ENCODE peak calls at places on chromosomes 13 and 19, in ten cellular contexts. S is stimulated activated CD4-positive, alpha-beta T cell treated with anti-CD3 and anti-CD28 coated beads, Interleukin-1b, Interleukin-23, amount 100 ng/mL, for 1 hour; V is frontal cortex; I is nephron progenitor cell; U is astrocyte; C is hypothalamus; D is activated CD4-positive, CD25-positive, alpha-beta regulatory T cell; A is thoracic aorta; X is iris pigment epithelial cell; K is brain microvascular endothelial cell. Z is an unnamed sample.

GRCh38 chr19:32861596-32861995 is 8.0 kb downstream of the SLC7A9 start:
- DNase-seq in S (no peak), V (no peak), I (no peak), U (no peak), C (no peak), D (no peak), A (no peak), X (no peak), K (no peak), Z (no peak)

GRCh38 chr13:105721056-105721455 is 814.4 kb downstream of the EFNB2 start:
- DNase-seq in S (no peak), V (no peak), I (no peak), U (peak), C (no peak), D (no peak), A (no peak), X (peak), K (peak), Z (no peak)

GRCh38 chr13:71789952-71790351 is 77.1 kb downstream of the DACH1 start:
- DNase-seq in S (no peak), V (no peak), I (no peak), U (no peak), C (no peak), D (no peak), A (no peak), X (peak), K (peak), Z (no peak)

GRCh38 chr13:110407531-110407930 is 100.4 kb downstream of the COL4A2 start:
- DNase-seq in S (no peak), V (no peak), I (no peak), U (no peak), C (no peak), D (no peak), A (no peak), X (no peak), K (no peak), Z (no peak)

GRCh38 chr19:38949580-38950367 is 19.0 kb downstream of the MRPS12 start:
- DNase-seq in S (peak), V (peak), I (peak), U (peak), C (peak), D (peak), A (peak), X (peak), K (peak), Z (peak)

GRCh38 chr19:19429361-19429760 is 23.9 kb downstream of the GATAD2A start:
- DNase-seq in S (no peak), V (no peak), I (no peak), U (no peak), C (no peak), D (no peak), A (no peak), X (no peak), K (no peak), Z (no peak)

GRCh38 chr19:56066152-56067023 is 54.7 kb downstream of the ZNF787 start:
- DNase-seq in S (peak), V (no peak), I (peak), U (no peak), C (peak), D (peak), A (no peak), X (no peak), K (peak), Z (peak)

GRCh38 chr13:98537740-98538139 is 39.2 kb downstream of the STK24 start:
- DNase-seq in S (no peak), V (no peak), I (no peak), U (no peak), C (no peak), D (no peak), A (no peak), X (no peak), K (no peak), Z (no peak)

GRCh38 chr13:78499802-78500201 is 103.5 kb downstream of the POU4F1 start:
- DNase-seq in S (no peak), V (no peak), I (no peak), U (no peak), C (no peak), D (no peak), A (no peak), X (no peak), K (no peak), Z (no peak)

GRCh38 chr13:97018029-97018819 is 23.9 kb upstream of the OXGR1 start:
- DNase-seq in S (no peak), V (no peak), I (peak), U (peak), C (peak), D (no peak), A (no peak), X (peak), K (peak), Z (no peak)

GRCh38 chr13:111621164-111621563 is 300.7 kb downstream of the TEX29 start:
- DNase-seq in S (no peak), V (no peak), I (no peak), U (no peak), C (no peak), D (no peak), A (no peak), X (no peak), K (no peak), Z (no peak)

GRCh38 chr19:8097198-8097597 is 44.6 kb downstream of the CCL25 start:
- DNase-seq in S (no peak), V (no peak), I (no peak), U (no peak), C (no peak), D (no peak), A (no peak), X (no peak), K (no peak), Z (no peak)

GRCh38 chr13:83531022-83531421 is 351.3 kb downstream of the SLITRK1 start:
- DNase-seq in S (no peak), V (no peak), I (no peak), U (no peak), C (no peak), D (no peak), A (no peak), X (no peak), K (no peak), Z (no peak)

GRCh38 chr19:34985249-34986022 is 14.7 kb upstream of the GRAMD1A start:
- DNase-seq in S (no peak), V (no peak), I (no peak), U (peak), C (no peak), D (no peak), A (no peak), X (peak), K (no peak), Z (no peak)

GRCh38 chr19:48064509-48064908 is 20.6 kb upstream of the CABP5 start:
- DNase-seq in S (no peak), V (no peak), I (no peak), U (peak), C (no peak), D (no peak), A (no peak), X (peak), K (peak), Z (no peak)

GRCh38 chr19:12687496-12688196 is at the start of gene GNG14:
- DNase-seq in S (no peak), V (no peak), I (no peak), U (no peak), C (no peak), D (no peak), A (no peak), X (no peak), K (no peak), Z (no peak)

GRCh38 chr19:14432817-14433453 is at the start of gene PKN1:
- DNase-seq in S (no peak), V (peak), I (peak), U (no peak), C (no peak), D (peak), A (no peak), X (no peak), K (no peak), Z (no peak)

GRCh38 chr19:54047626-54048025 is 16.1 kb downstream of the VSTM1 start:
- DNase-seq in S (no peak), V (no peak), I (no peak), U (no peak), C (no peak), D (no peak), A (no peak), X (no peak), K (no peak), Z (no peak)

GRCh38 chr19:7705387-7706187 is 3.7 kb upstream of the FCER2 start:
- DNase-seq in S (peak), V (no peak), I (no peak), U (no peak), C (no peak), D (peak), A (no peak), X (no peak), K (no peak), Z (no peak)

GRCh38 chr19:5434351-5434917 is 20.8 kb upstream of the ZNRF4 start:
- DNase-seq in S (no peak), V (no peak), I (no peak), U (peak), C (no peak), D (no peak), A (no peak), X (no peak), K (peak), Z (no peak)

GRCh38 chr13:56670563-56670962 is 470.2 kb upstream of the PRR20A start:
- DNase-seq in S (no peak), V (no peak), I (no peak), U (no peak), C (no peak), D (no peak), A (no peak), X (no peak), K (no peak), Z (no peak)

GRCh38 chr13:52599037-52599852 is 43.0 kb upstream of the HNRNPA1L2 start:
- DNase-seq in S (no peak), V (no peak), I (no peak), U (peak), C (no peak), D (no peak), A (no peak), X (peak), K (peak), Z (no peak)

GRCh38 chr13:101572456-101572855 is 120.0 kb downstream of the ITGBL1 start:
- DNase-seq in S (no peak), V (no peak), I (no peak), U (no peak), C (no peak), D (no peak), A (no peak), X (peak), K (peak), Z (no peak)

GRCh38 chr19:22623841-22624221 is 10.3 kb upstream of the ZNF492 start:
- DNase-seq in S (no peak), V (no peak), I (no peak), U (no peak), C (no peak), D (no peak), A (no peak), X (no peak), K (no peak), Z (no peak)

GRCh38 chr19:46945668-46946067 is 74.0 kb upstream of the NPAS1 start:
- DNase-seq in S (no peak), V (no peak), I (no peak), U (no peak), C (no peak), D (no peak), A (no peak), X (no peak), K (no peak), Z (no peak)

GRCh38 chr13:43411211-43411610 is 375.6 kb downstream of the ENOX1 start:
- DNase-seq in S (no peak), V (no peak), I (no peak), U (no peak), C (no peak), D (no peak), A (no peak), X (no peak), K (no peak), Z (no peak)

GRCh38 chr13:90105276-90105675 is 1242.2 kb upstream of the MIR17HG start:
- DNase-seq in S (no peak), V (no peak), I (no peak), U (peak), C (no peak), D (no peak), A (no peak), X (peak), K (no peak), Z (no peak)

GRCh38 chr19:13053761-13054604 is 48.7 kb downstream of the LYL1 start:
- DNase-seq in S (no peak), V (no peak), I (peak), U (peak), C (peak), D (no peak), A (no peak), X (peak), K (peak), Z (peak)